ENCODE peak calls at places on chromosomes 3 and 15, in six cellular contexts. Q, A, K, U, E and F are unnamed samples.

GRCh38 chr3:179768080-179768479 is 115.2 kb downstream of the USP13 start:
- DNase-seq in Q (no peak), A (no peak), K (no peak), U (no peak), E (peak; percentile 22), F (peak; percentile 11)

GRCh38 chr15:72852268-72852667 is 68.7 kb upstream of the ADPGK start:
- DNase-seq in Q (no peak), A (no peak), K (no peak), U (no peak), E (no peak), F (no peak)

GRCh38 chr3:107524214-107525100 is 1.7 kb downstream of the BBX start:
- DNase-seq in Q (peak; percentile 50), A (peak; percentile 77), K (no peak), U (peak; percentile 56), E (peak; percentile 54), F (peak; percentile 69)

GRCh38 chr3:105440113-105440512 is 73.4 kb downstream of the ALCAM start:
- DNase-seq in Q (no peak), A (no peak), K (no peak), U (no peak), E (no peak), F (no peak)

GRCh38 chr3:155895379-155895900 is 25.0 kb downstream of the GMPS start:
- DNase-seq in Q (no peak), A (no peak), K (no peak), U (no peak), E (no peak), F (no peak)

GRCh38 chr3:134376786-134377431 is 2.7 kb upstream of the AMOTL2 start:
- DNase-seq in Q (no peak), A (peak; percentile 56), K (no peak), U (no peak), E (no peak), F (no peak)

GRCh38 chr3:385151-385550 is 188.6 kb downstream of the CHL1 start:
- DNase-seq in Q (no peak), A (no peak), K (no peak), U (no peak), E (peak; percentile 5), F (no peak)

GRCh38 chr3:135034291-135034768 is 239.3 kb downstream of the EPHB1 start:
- DNase-seq in Q (no peak), A (no peak), K (peak; percentile 88), U (no peak), E (no peak), F (no peak)

GRCh38 chr3:78666458-78666800 is 1101.4 kb downstream of the ROBO1 start:
- DNase-seq in Q (no peak), A (no peak), K (no peak), U (no peak), E (peak; percentile 33), F (no peak)

GRCh38 chr3:195175076-195175475 is 95.9 kb downstream of the XXYLT1 start:
- DNase-seq in Q (no peak), A (no peak), K (no peak), U (no peak), E (no peak), F (no peak)

GRCh38 chr3:115160295-115160694 is 13.2 kb upstream of the ZBTB20 start:
- DNase-seq in Q (no peak), A (no peak), K (no peak), U (no peak), E (no peak), F (no peak)

GRCh38 chr3:42605550-42606173 is 5.2 kb downstream of the NKTR start:
- DNase-seq in Q (no peak), A (no peak), K (no peak), U (no peak), E (no peak), F (no peak)

GRCh38 chr15:38695249-38696119 is 130.9 kb upstream of the RASGRP1 start:
- DNase-seq in Q (no peak), A (no peak), K (no peak), U (no peak), E (no peak), F (no peak)

GRCh38 chr3:73529280-73530029 is 95.3 kb downstream of the PDZRN3 start:
- DNase-seq in Q (no peak), A (no peak), K (peak; percentile 85), U (no peak), E (no peak), F (no peak)

GRCh38 chr3:16319307-16319706 is 54.3 kb downstream of the OXNAD1 start:
- DNase-seq in Q (peak; percentile 33), A (no peak), K (no peak), U (no peak), E (peak; percentile 33), F (no peak)

GRCh38 chr15:23569513-23569912 is 4.0 kb downstream of the MKRN3 start:
- DNase-seq in Q (no peak), A (no peak), K (no peak), U (no peak), E (no peak), F (no peak)

GRCh38 chr3:9746330-9746729 is 3.4 kb upstream of the OGG1 start:
- DNase-seq in Q (no peak), A (no peak), K (no peak), U (no peak), E (no peak), F (no peak)

GRCh38 chr3:156918746-156919145 is 92.6 kb downstream of the LEKR1 start:
- DNase-seq in Q (no peak), A (no peak), K (no peak), U (no peak), E (no peak), F (no peak)

GRCh38 chr3:191307341-191307740 is 21.9 kb upstream of the CCDC50 start:
- DNase-seq in Q (no peak), A (no peak), K (no peak), U (no peak), E (no peak), F (no peak)

GRCh38 chr3:33061782-33062181 is 35.2 kb downstream of the GLB1 start:
- DNase-seq in Q (no peak), A (no peak), K (no peak), U (no peak), E (no peak), F (no peak)

GRCh38 chr3:66195347-66195783 is 25.4 kb upstream of the SLC25A26 start:
- DNase-seq in Q (peak; percentile 66), A (peak; percentile 67), K (peak; percentile 87), U (no peak), E (no peak), F (peak; percentile 39)

GRCh38 chr15:19987389-19988048 is 554.1 kb downstream of the GOLGA6L6 start:
- DNase-seq in Q (no peak), A (no peak), K (no peak), U (no peak), E (no peak), F (no peak)

GRCh38 chr3:8482960-8483665 is 18.5 kb upstream of the LMCD1 start:
- DNase-seq in Q (peak; percentile 58), A (peak; percentile 75), K (no peak), U (peak; percentile 56), E (peak; percentile 72), F (peak; percentile 82)

GRCh38 chr3:43776101-43776500 is 85.4 kb downstream of the ABHD5 start:
- DNase-seq in Q (no peak), A (no peak), K (no peak), U (no peak), E (no peak), F (no peak)

GRCh38 chr3:11847607-11848006 is 922 bp upstream of the TAMM41 start:
- DNase-seq in Q (no peak), A (no peak), K (no peak), U (no peak), E (no peak), F (no peak)

GRCh38 chr3:132006605-132007204 is 28.1 kb downstream of the CPNE4 start:
- DNase-seq in Q (peak; percentile 39), A (no peak), K (no peak), U (peak; percentile 16), E (peak; percentile 53), F (no peak)

GRCh38 chr3:71022552-71023335 is 560.8 kb downstream of the FOXP1 start:
- DNase-seq in Q (no peak), A (no peak), K (no peak), U (no peak), E (peak; percentile 46), F (no peak)

DNA sequence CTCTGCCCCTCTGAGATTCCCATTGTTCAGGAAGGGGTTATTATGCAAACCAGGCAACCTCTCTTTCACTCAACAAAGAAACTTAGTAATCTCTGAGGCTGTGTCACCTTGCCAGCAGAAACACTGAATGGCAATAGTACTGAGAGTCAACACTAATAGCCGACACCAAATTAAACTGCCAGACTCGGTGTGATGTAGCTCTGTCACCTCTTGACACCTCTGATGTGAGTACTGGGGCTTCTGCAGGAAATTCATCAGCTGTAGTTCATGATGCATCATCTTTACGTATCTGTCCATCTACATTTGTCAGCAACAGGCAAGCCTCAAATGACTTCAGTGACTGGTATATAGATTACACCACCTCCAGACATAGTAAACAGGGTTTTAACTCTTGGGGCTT is 65.0 kb upstream of the ONECUT1 start:
- DNase-seq in Q (no peak), A (no peak), K (no peak), U (no peak), E (no peak), F (no peak)
- TF ChIP-seq EP300 in Q (no peak), A (no peak), K (no peak), U (no peak), E (no peak), F (no peak)

GRCh38 chr3:23686535-23686934 is 119.2 kb upstream of the UBE2E1 start:
- DNase-seq in Q (no peak), A (no peak), K (no peak), U (no peak), E (no peak), F (no peak)

GRCh38 chr3:23691343-23691895 is 114.3 kb upstream of the UBE2E1 start:
- DNase-seq in Q (no peak), A (no peak), K (no peak), U (no peak), E (no peak), F (no peak)

GRCh38 chr3:23682646-23683045 is 123.1 kb upstream of the UBE2E1 start:
- DNase-seq in Q (no peak), A (no peak), K (no peak), U (no peak), E (no peak), F (no peak)

GRCh38 chr3:23685484-23686258 is 120.1 kb upstream of the UBE2E1 start:
- DNase-seq in Q (peak; percentile 68), A (peak; percentile 91), K (peak; percentile 93), U (peak; percentile 89), E (peak; percentile 96), F (peak; percentile 54)
- H3K4me3 ChIP-seq in Q (no peak overlapping the region), A (no peak overlapping the region), K (no peak overlapping the region), U (no peak overlapping the region), E (no peak overlapping the region), F (no peak overlapping the region)

GRCh38 chr3:98814799-98815450 is 51.8 kb downstream of the ST3GAL6 start:
- DNase-seq in Q (no peak), A (no peak), K (no peak), U (no peak), E (peak; percentile 53), F (no peak)

GRCh38 chr3:98812851-98813374 is 49.8 kb downstream of the ST3GAL6 start:
- DNase-seq in Q (peak; percentile 53), A (no peak), K (no peak), U (no peak), E (peak; percentile 87), F (no peak)

GRCh38 chr3:98821072-98821471 is 57.9 kb downstream of the ST3GAL6 start:
- DNase-seq in Q (no peak), A (no peak), K (no peak), U (no peak), E (no peak), F (no peak)

GRCh38 chr3:98817546-98817945 is 54.4 kb downstream of the ST3GAL6 start:
- DNase-seq in Q (no peak), A (no peak), K (no peak), U (no peak), E (peak; percentile 59), F (no peak)
- TF ChIP-seq CTCF in Q (peak; percentile 85), A (peak; percentile 47), K (peak; percentile 91), U (peak; percentile 70), E (peak; percentile 71), F (peak; percentile 42)

GRCh38 chr3:152376351-152377183 is 107.8 kb downstream of the MBNL1 start:
- DNase-seq in Q (no peak), A (no peak), K (no peak), U (no peak), E (peak; percentile 72), F (no peak)
- TF ChIP-seq EP300 in Q (no peak), A (no peak), K (no peak), U (no peak), E (no peak), F (no peak)